ENCODE peak calls at places on chromosomes 13 and 19, in six cellular contexts. V is CD8-positive, alpha-beta T cell; D is upper lobe of left lung; K is tibial nerve; X is left ventricle myocardium inferior; T is IMR-90. A is an unnamed sample.

GRCh38 chr19:14117668-14118164 is at the start of gene PRKACA:
- DNase-seq in V (peak; percentile 95), D (peak; percentile 99), K (peak; percentile 94), X (peak; percentile 99), T (peak; percentile 98), A (peak; percentile 98)

GRCh38 chr19:7839476-7839875 is 9.5 kb downstream of the EVI5L start:
- DNase-seq in V (no peak), D (no peak), K (no peak), X (no peak), T (no peak), A (no peak)

GRCh38 chr13:65932587-65933239 is 1297.4 kb downstream of the PCDH9 start:
- DNase-seq in V (no peak), D (no peak), K (no peak), X (no peak), T (peak; percentile 7), A (no peak)

GRCh38 chr19:42596391-42597071 is 1.8 kb upstream of the CEACAM8 start:
- DNase-seq in V (no peak), D (peak; percentile 44), K (no peak), X (no peak), T (no peak), A (no peak)

GRCh38 chr19:15437355-15438123 is 12.2 kb downstream of the WIZ start:
- DNase-seq in V (no peak), D (no peak), K (no peak), X (no peak), T (peak; percentile 74), A (no peak)

GRCh38 chr13:38494445-38494844 is 144.8 kb downstream of the UFM1 start:
- DNase-seq in V (no peak), D (no peak), K (no peak), X (no peak), T (no peak), A (no peak)

GRCh38 chr19:49205114-49205513 is 47.5 kb downstream of the TRPM4 start:
- DNase-seq in V (no peak), D (no peak), K (no peak), X (no peak), T (no peak), A (no peak)

GRCh38 chr19:46839752-46840151 is 10.9 kb downstream of the AP2S1 start:
- DNase-seq in V (no peak), D (no peak), K (no peak), X (no peak), T (no peak), A (no peak)

GRCh38 chr13:76937416-76937815 is 10.9 kb upstream of the ACOD1 start:
- DNase-seq in V (no peak), D (no peak), K (no peak), X (no peak), T (peak; percentile 97), A (peak; percentile 96)

GRCh38 chr19:35977446-35978222 is 17.4 kb upstream of the SDHAF1 start:
- DNase-seq in V (no peak), D (no peak), K (no peak), X (no peak), T (no peak), A (no peak)

GRCh38 chr13:70896136-70896535 is 787.9 kb upstream of the KLHL1 start:
- DNase-seq in V (no peak), D (no peak), K (no peak), X (no peak), T (no peak), A (no peak)

GRCh38 chr13:98523455-98524102 is 53.3 kb downstream of the STK24 start:
- DNase-seq in V (no peak), D (no peak), K (no peak), X (no peak), T (no peak), A (no peak)

GRCh38 chr13:99614465-99614885 is 113.2 kb downstream of the TM9SF2 start:
- DNase-seq in V (no peak), D (peak; percentile 25), K (no peak), X (no peak), T (no peak), A (no peak)

GRCh38 chr13:34035676-34036325 is 217.9 kb downstream of the RFC3 start:
- DNase-seq in V (no peak), D (no peak), K (no peak), X (no peak), T (no peak), A (no peak)

GRCh38 chr13:97901716-97902115 is 51.8 kb upstream of the IPO5 start:
- DNase-seq in V (no peak), D (no peak), K (no peak), X (no peak), T (no peak), A (no peak)

GRCh38 chr19:38162094-38162493 is 61.9 kb downstream of the DPF1 start:
- DNase-seq in V (no peak), D (no peak), K (no peak), X (no peak), T (no peak), A (no peak)

GRCh38 chr19:29926801-29927200 is 15.2 kb upstream of the URI1 start:
- DNase-seq in V (no peak), D (no peak), K (no peak), X (no peak), T (no peak), A (no peak)

GRCh38 chr13:52827839-52828238 is 20.6 kb downstream of the PCDH8 start:
- DNase-seq in V (no peak), D (no peak), K (no peak), X (no peak), T (no peak), A (no peak)

GRCh38 chr13:39417643-39418042 is 185.3 kb downstream of the LHFPL6 start:
- DNase-seq in V (no peak), D (no peak), K (no peak), X (no peak), T (peak; percentile 72), A (peak; percentile 74)

GRCh38 chr19:51742736-51743288 is 8.9 kb downstream of the FPR1 start:
- DNase-seq in V (no peak), D (no peak), K (no peak), X (no peak), T (no peak), A (peak; percentile 37)

GRCh38 chr13:37381502-37381901 is 217.1 kb downstream of the POSTN start:
- DNase-seq in V (no peak), D (no peak), K (no peak), X (no peak), T (no peak), A (no peak)

GRCh38 chr19:1970003-1970805 is 29.2 kb downstream of the CSNK1G2 start:
- DNase-seq in V (no peak), D (no peak), K (no peak), X (no peak), T (no peak), A (no peak)

GRCh38 chr19:56567274-56568120 is at the start of gene ZNF470:
- DNase-seq in V (peak; percentile 71), D (peak; percentile 96), K (peak; percentile 94), X (peak; percentile 97), T (peak; percentile 87), A (peak; percentile 92)

GRCh38 chr19:31501427-31502195 is 152.4 kb upstream of the TSHZ3 start:
- DNase-seq in V (no peak), D (no peak), K (no peak), X (no peak), T (no peak), A (no peak)

GRCh38 chr13:99657848-99658265 is 156.6 kb downstream of the TM9SF2 start:
- DNase-seq in V (peak; percentile 4), D (peak; percentile 37), K (no peak), X (peak; percentile 31), T (no peak), A (peak; percentile 35)

GRCh38 chr19:39542198-39542597 is 2.2 kb upstream of the EID2 start:
- DNase-seq in V (no peak), D (no peak), K (no peak), X (no peak), T (no peak), A (no peak)

GRCh38 chr13:64672751-64673150 is 2557.4 kb downstream of the PCDH9 start:
- DNase-seq in V (no peak), D (no peak), K (no peak), X (no peak), T (peak; percentile 7), A (no peak)

GRCh38 chr19:28257396-28257795 is 955.6 kb downstream of the UQCRFS1 start:
- DNase-seq in V (no peak), D (no peak), K (no peak), X (no peak), T (no peak), A (no peak)

GRCh38 chr13:97134364-97135095 is 87.6 kb upstream of the MBNL2 start:
- DNase-seq in V (no peak), D (no peak), K (no peak), X (no peak), T (peak; percentile 29), A (peak; percentile 61)

GRCh38 chr13:113863511-113864302 is at the start of gene GAS6:
- DNase-seq in V (no peak), D (no peak), K (no peak), X (peak; percentile 82), T (no peak), A (no peak)

GRCh38 chr13:81480634-81481033 is 1139.7 kb upstream of the SPRY2 start:
- DNase-seq in V (no peak), D (no peak), K (no peak), X (no peak), T (no peak), A (no peak)
- TF ChIP-seq CTCF in V (no peak), D (no peak), K (no peak), X (no peak), T (no peak), A (no peak)

DNA sequence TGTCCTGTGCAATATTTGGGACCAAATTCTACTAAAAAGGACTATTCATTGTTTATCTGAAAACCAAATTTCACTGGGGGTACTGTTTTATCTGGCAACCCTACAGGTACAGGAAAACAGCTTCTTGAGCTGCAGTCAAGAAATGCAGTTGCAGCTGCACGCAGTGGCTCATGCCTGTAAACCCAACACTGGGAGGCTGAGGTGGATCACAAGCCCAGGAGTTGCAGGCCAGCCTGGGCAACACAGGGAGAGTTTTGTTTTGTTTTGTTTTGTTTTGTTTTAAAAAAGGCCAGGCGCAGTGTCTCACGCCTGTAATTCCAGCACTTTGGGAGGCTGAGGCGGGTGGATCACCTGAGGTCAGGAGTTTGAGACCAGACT is 11.6 kb upstream of the ZSCAN1 start:
- DNase-seq in V (no peak), D (no peak), K (no peak), X (no peak), T (no peak), A (no peak)
- H3K27ac ChIP-seq in V (no peak overlapping the region), D (no peak overlapping the region), K (no peak overlapping the region), X (no peak overlapping the region), T (no peak overlapping the region), A (no peak overlapping the region)

DNA sequence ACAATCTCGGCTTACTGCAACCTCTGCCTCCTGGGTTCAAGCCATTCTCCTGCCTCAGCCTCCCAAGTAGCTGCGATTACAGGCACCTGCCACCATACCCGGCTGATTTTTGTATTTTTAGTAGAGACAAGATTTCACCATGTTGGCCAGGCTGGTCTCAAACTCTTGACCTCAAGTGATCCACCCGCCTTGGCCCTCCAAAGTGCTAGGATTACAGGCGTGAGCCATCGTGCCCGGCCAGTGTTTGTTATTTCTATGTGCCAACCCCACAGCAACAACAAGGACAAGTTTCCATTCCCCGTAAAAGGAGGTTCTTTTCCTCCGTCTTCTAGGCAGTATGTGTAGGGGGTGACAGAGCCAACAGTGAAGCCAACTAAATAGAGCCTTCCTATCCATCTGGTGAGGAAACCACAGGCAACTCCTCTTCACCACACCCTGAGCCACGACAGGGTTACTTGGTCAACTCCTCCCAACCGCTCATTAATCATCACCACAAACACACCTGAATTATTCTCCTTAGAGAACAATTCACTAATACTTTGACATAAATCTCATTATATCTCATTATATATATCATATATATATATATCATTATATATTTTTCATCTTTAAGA is 25.5 kb downstream of the FOXO1 start:
- DNase-seq in V (no peak), D (no peak), K (no peak), X (no peak), T (no peak), A (no peak)
- H3K4me3 ChIP-seq in V (no peak overlapping the region), D (no peak overlapping the region), K (no peak overlapping the region), X (no peak overlapping the region), T (no peak overlapping the region), A (no peak overlapping the region)

GRCh38 chr19:48182434-48182833 is 12.0 kb downstream of the ZSWIM9 start:
- DNase-seq in V (no peak), D (no peak), K (no peak), X (no peak), T (no peak), A (no peak)
- TF ChIP-seq CTCF in V (no peak), D (no peak), K (no peak), X (no peak), T (no peak), A (no peak)

A was measured in brain microvascular endothelial cell.